ENCODE peak calls at places on chromosomes 1 and 21, in six cellular contexts. One of them, this sample, is unnamed.
A peak's percentile ranks its signal among the peaks of the same experiment; 100 is the strongest.

GRCh38 chr1:32718527-32718926 is 16.0 kb upstream of the SYNC start:
- DNase-seq in fibroblast of lung: no peak
- DNase-seq in IMR-90: no peak
- DNase-seq in GM23338: no peak
- DNase-seq in astrocyte: no peak
- DNase-seq in GM12878: no peak
- DNase-seq in this sample: no peak

GRCh38 chr1:93525431-93525830 is 77.5 kb downstream of the FNBP1L start:
- DNase-seq in IMR-90: no peak
- DNase-seq in GM23338: no peak
- DNase-seq in fibroblast of lung: no peak
- DNase-seq in astrocyte: peak; percentile 20
- DNase-seq in GM12878: no peak
- DNase-seq in this sample: no peak

GRCh38 chr21:42164064-42164789 is 54.7 kb upstream of the ABCG1 start:
- DNase-seq in GM23338: peak; percentile 58
- DNase-seq in fibroblast of lung: peak; percentile 31
- DNase-seq in IMR-90: no peak
- DNase-seq in astrocyte: no peak
- DNase-seq in GM12878: no peak
- DNase-seq in this sample: peak; percentile 71

GRCh38 chr1:186498071-186498470 is 37.2 kb upstream of the PDC start:
- DNase-seq in astrocyte: no peak
- DNase-seq in IMR-90: no peak
- DNase-seq in GM12878: no peak
- DNase-seq in fibroblast of lung: no peak
- DNase-seq in GM23338: no peak
- DNase-seq in this sample: no peak

GRCh38 chr1:204384636-204385354 is 25.1 kb upstream of the PLEKHA6 start:
- DNase-seq in IMR-90: peak; percentile 50
- DNase-seq in GM23338: no peak
- DNase-seq in fibroblast of lung: peak; percentile 45
- DNase-seq in astrocyte: peak; percentile 20
- DNase-seq in GM12878: no peak
- DNase-seq in this sample: no peak

GRCh38 chr1:5751833-5752714 is 240.2 kb downstream of the NPHP4 start:
- DNase-seq in IMR-90: no peak
- DNase-seq in GM12878: no peak
- DNase-seq in GM23338: no peak
- DNase-seq in fibroblast of lung: no peak
- DNase-seq in astrocyte: no peak
- DNase-seq in this sample: no peak

GRCh38 chr1:19412654-19413053 is 72.7 kb downstream of the CAPZB start:
- DNase-seq in IMR-90: no peak
- DNase-seq in astrocyte: no peak
- DNase-seq in fibroblast of lung: no peak
- DNase-seq in GM12878: no peak
- DNase-seq in GM23338: no peak
- DNase-seq in this sample: no peak

GRCh38 chr1:238951809-238952208 is 434.6 kb upstream of the CHRM3 start:
- DNase-seq in astrocyte: peak; percentile 46
- DNase-seq in GM23338: peak; percentile 61
- DNase-seq in GM12878: no peak
- DNase-seq in IMR-90: peak; percentile 33
- DNase-seq in fibroblast of lung: peak; percentile 49
- DNase-seq in this sample: no peak

GRCh38 chr1:27031235-27032118 is 18.8 kb upstream of the TENT5B start:
- DNase-seq in GM12878: no peak
- DNase-seq in fibroblast of lung: peak; percentile 73
- DNase-seq in IMR-90: peak; percentile 67
- DNase-seq in GM23338: peak; percentile 89
- DNase-seq in astrocyte: peak; percentile 70
- DNase-seq in this sample: no peak

GRCh38 chr1:203686091-203686632 is 59.5 kb downstream of the ATP2B4 start:
- DNase-seq in fibroblast of lung: peak; percentile 47
- DNase-seq in astrocyte: no peak
- DNase-seq in IMR-90: peak; percentile 58
- DNase-seq in GM23338: no peak
- DNase-seq in GM12878: no peak
- DNase-seq in this sample: no peak

GRCh38 chr21:20802201-20802600 is 196.0 kb upstream of the NCAM2 start:
- DNase-seq in fibroblast of lung: no peak
- DNase-seq in IMR-90: no peak
- DNase-seq in GM12878: no peak
- DNase-seq in GM23338: no peak
- DNase-seq in astrocyte: no peak
- DNase-seq in this sample: no peak

GRCh38 chr21:45541221-45542039 is 810 bp downstream of the SLC19A1 start:
- DNase-seq in IMR-90: peak; percentile 33
- DNase-seq in GM23338: peak; percentile 46
- DNase-seq in astrocyte: peak; percentile 21
- DNase-seq in fibroblast of lung: peak; percentile 49
- DNase-seq in GM12878: no peak
- DNase-seq in this sample: peak; percentile 88

GRCh38 chr1:116587496-116588308 is 16.9 kb upstream of the CD58 start:
- DNase-seq in fibroblast of lung: no peak
- DNase-seq in astrocyte: no peak
- DNase-seq in GM23338: no peak
- DNase-seq in GM12878: no peak
- DNase-seq in IMR-90: no peak
- DNase-seq in this sample: no peak

GRCh38 chr1:160491017-160491416 is 32.0 kb downstream of the SLAMF6 start:
- DNase-seq in GM12878: no peak
- DNase-seq in GM23338: peak; percentile 8
- DNase-seq in astrocyte: no peak
- DNase-seq in fibroblast of lung: no peak
- DNase-seq in IMR-90: no peak
- DNase-seq in this sample: no peak

GRCh38 chr1:239884776-239885175 is 206.9 kb upstream of the FMN2 start:
- DNase-seq in GM23338: no peak
- DNase-seq in GM12878: no peak
- DNase-seq in fibroblast of lung: no peak
- DNase-seq in astrocyte: peak; percentile 23
- DNase-seq in IMR-90: no peak
- DNase-seq in this sample: no peak

GRCh38 chr1:197464039-197464438 is 196.0 kb downstream of the CRB1 start:
- DNase-seq in IMR-90: peak; percentile 79
- DNase-seq in astrocyte: peak; percentile 90
- DNase-seq in fibroblast of lung: peak; percentile 97
- DNase-seq in GM23338: peak; percentile 37
- DNase-seq in GM12878: no peak
- DNase-seq in this sample: no peak
- H2AFZ ChIP-seq in IMR-90: peak overlapping the region; percentile 65
- H2AFZ ChIP-seq in astrocyte: peak overlapping the region; percentile 76
- H2AFZ ChIP-seq in fibroblast of lung: no peak overlapping the region
- H2AFZ ChIP-seq in GM23338: peak overlapping the region; percentile 29
- H2AFZ ChIP-seq in GM12878: no peak overlapping the region
- H2AFZ ChIP-seq in this sample: no peak overlapping the region

GRCh38 chr1:12141533-12141855 is 25.3 kb upstream of the TNFRSF1B start:
- DNase-seq in astrocyte: no peak
- DNase-seq in GM12878: no peak
- DNase-seq in GM23338: no peak
- DNase-seq in IMR-90: no peak
- DNase-seq in fibroblast of lung: no peak
- DNase-seq in this sample: no peak
- H3K4me3 ChIP-seq in astrocyte: no peak overlapping the region
- H3K4me3 ChIP-seq in GM12878: no peak overlapping the region
- H3K4me3 ChIP-seq in GM23338: no peak overlapping the region
- H3K4me3 ChIP-seq in IMR-90: no peak overlapping the region
- H3K4me3 ChIP-seq in fibroblast of lung: no peak overlapping the region
- H3K4me3 ChIP-seq in this sample: no peak overlapping the region

DNA sequence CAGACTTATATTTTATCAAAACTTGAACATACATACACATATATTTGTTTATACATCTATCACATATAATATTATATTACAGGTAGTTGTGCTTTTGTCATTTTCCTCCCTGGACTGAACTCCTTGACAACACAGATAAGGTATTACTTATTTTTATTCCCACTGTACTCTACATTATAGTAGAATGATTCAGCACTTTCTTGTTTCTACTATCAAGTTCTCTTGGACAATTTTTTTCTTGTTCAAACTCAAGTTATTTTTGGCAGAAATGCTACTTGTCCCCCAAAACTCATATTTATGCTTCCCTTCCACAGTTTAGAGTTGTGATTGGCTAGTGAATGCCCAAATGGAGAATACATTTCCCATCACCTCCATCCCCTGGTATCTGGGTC is 10.8 kb upstream of the PTPRC start:
- DNase-seq in GM12878: no peak
- DNase-seq in astrocyte: no peak
- DNase-seq in IMR-90: no peak
- DNase-seq in fibroblast of lung: peak; percentile 6
- DNase-seq in GM23338: no peak
- DNase-seq in this sample: no peak
- H2AFZ ChIP-seq in GM12878: peak overlapping the region; percentile 57
- H2AFZ ChIP-seq in astrocyte: no peak overlapping the region
- H2AFZ ChIP-seq in IMR-90: peak overlapping the region; percentile 68
- H2AFZ ChIP-seq in fibroblast of lung: no peak overlapping the region
- H2AFZ ChIP-seq in GM23338: no peak overlapping the region
- H2AFZ ChIP-seq in this sample: peak overlapping the region; percentile 7

GRCh38 chr1:220787069-220787614 is 429 bp downstream of the MTARC1 start:
- DNase-seq in GM12878: no peak
- DNase-seq in GM23338: peak; percentile 75
- DNase-seq in IMR-90: no peak
- DNase-seq in fibroblast of lung: no peak
- DNase-seq in astrocyte: no peak
- DNase-seq in this sample: no peak
- H3K4me3 ChIP-seq in GM12878: no peak overlapping the region
- H3K4me3 ChIP-seq in GM23338: peak overlapping the region; percentile 61
- H3K4me3 ChIP-seq in IMR-90: peak overlapping the region; percentile 16
- H3K4me3 ChIP-seq in fibroblast of lung: peak overlapping the region; percentile 34
- H3K4me3 ChIP-seq in astrocyte: peak overlapping the region; percentile 56
- H3K4me3 ChIP-seq in this sample: no peak overlapping the region

GRCh38 chr1:185474440-185475149 is 157.6 kb upstream of the IVNS1ABP start:
- DNase-seq in IMR-90: no peak
- DNase-seq in GM12878: no peak
- DNase-seq in GM23338: no peak
- DNase-seq in fibroblast of lung: no peak
- DNase-seq in astrocyte: peak; percentile 5
- DNase-seq in this sample: no peak
- H2AFZ ChIP-seq in IMR-90: no peak overlapping the region
- H2AFZ ChIP-seq in GM12878: no peak overlapping the region
- H2AFZ ChIP-seq in GM23338: no peak overlapping the region
- H2AFZ ChIP-seq in fibroblast of lung: no peak overlapping the region
- H2AFZ ChIP-seq in astrocyte: no peak overlapping the region
- H2AFZ ChIP-seq in this sample: no peak overlapping the region

DNA sequence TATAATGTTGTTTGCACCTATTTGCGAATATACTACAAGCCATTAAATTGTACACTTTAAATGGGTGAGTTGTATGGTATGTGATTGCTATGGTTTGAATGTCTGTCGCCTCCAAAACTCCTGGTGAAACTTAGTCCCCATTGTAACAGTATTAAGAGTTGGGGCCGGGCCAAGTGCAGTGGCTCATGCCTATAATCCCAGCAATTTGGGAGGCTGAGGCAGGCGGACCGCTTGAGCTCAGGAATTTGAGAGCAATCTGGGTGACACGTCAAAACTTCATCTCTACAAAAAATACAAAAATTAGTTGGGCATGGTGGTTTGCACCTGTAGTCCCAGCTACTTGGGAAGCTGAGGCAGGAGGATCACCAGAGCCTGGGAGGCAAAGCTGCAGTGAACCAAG is 12.0 kb upstream of the SIM2 start:
- DNase-seq in IMR-90: no peak
- DNase-seq in GM12878: no peak
- DNase-seq in GM23338: no peak
- DNase-seq in astrocyte: no peak
- DNase-seq in fibroblast of lung: no peak
- DNase-seq in this sample: no peak
- H3K4me3 ChIP-seq in IMR-90: no peak overlapping the region
- H3K4me3 ChIP-seq in GM12878: no peak overlapping the region
- H3K4me3 ChIP-seq in GM23338: no peak overlapping the region
- H3K4me3 ChIP-seq in astrocyte: no peak overlapping the region
- H3K4me3 ChIP-seq in fibroblast of lung: no peak overlapping the region
- H3K4me3 ChIP-seq in this sample: no peak overlapping the region

GRCh38 chr1:199931666-199932377 is 95.7 kb upstream of the NR5A2 start:
- DNase-seq in astrocyte: no peak
- DNase-seq in IMR-90: no peak
- DNase-seq in GM23338: peak; percentile 21
- DNase-seq in fibroblast of lung: peak; percentile 40
- DNase-seq in GM12878: no peak
- DNase-seq in this sample: peak; percentile 46
- H2AFZ ChIP-seq in astrocyte: no peak overlapping the region
- H2AFZ ChIP-seq in IMR-90: no peak overlapping the region
- H2AFZ ChIP-seq in GM23338: peak overlapping the region; percentile 88
- H2AFZ ChIP-seq in fibroblast of lung: peak overlapping the region; percentile 23
- H2AFZ ChIP-seq in GM12878: no peak overlapping the region
- H2AFZ ChIP-seq in this sample: peak overlapping the region; percentile 71

DNA sequence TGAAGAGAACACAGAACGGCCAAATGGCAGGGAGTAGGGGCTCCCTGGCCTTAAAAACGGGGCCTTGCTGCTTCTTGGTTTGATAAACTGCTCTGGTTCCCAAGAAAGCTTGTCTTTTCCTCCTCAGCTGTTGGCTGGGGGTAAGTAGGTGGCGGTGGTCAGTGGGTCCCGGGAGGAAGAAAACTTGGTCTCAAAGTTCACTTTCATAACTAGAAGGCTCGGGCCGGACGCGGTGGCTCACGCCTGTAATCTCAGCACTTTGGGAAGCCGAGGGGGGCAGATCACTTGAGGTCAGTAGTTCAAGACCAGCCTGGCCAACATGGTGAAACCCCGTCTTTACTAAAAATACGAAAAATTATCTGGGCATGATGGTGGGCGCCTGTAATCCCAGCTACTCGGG is 47.3 kb upstream of the CTBS start:
- DNase-seq in IMR-90: no peak
- DNase-seq in astrocyte: no peak
- DNase-seq in GM23338: no peak
- DNase-seq in GM12878: no peak
- DNase-seq in fibroblast of lung: no peak
- DNase-seq in this sample: no peak
- H3K4me3 ChIP-seq in IMR-90: no peak overlapping the region
- H3K4me3 ChIP-seq in astrocyte: no peak overlapping the region
- H3K4me3 ChIP-seq in GM23338: no peak overlapping the region
- H3K4me3 ChIP-seq in GM12878: no peak overlapping the region
- H3K4me3 ChIP-seq in fibroblast of lung: no peak overlapping the region
- H3K4me3 ChIP-seq in this sample: no peak overlapping the region

This sample was measured in Karpas-422.